ENCODE peak calls at places on chromosomes 12 and 14, in five cellular contexts. E, Q, C, J and Z are unnamed samples.

GRCh38 chr14:68379510-68380303 is 413.2 kb downstream of the ZFP36L1 start:
- DNase-seq in E (no peak), Q (no peak), C (peak; percentile 19), J (no peak), Z (peak; percentile 11)

GRCh38 chr12:102067574-102068258 is 5.9 kb upstream of the WASHC3 start:
- DNase-seq in E (no peak), Q (no peak), C (no peak), J (no peak), Z (no peak)

GRCh38 chr14:101407328-101407727 is 154.0 kb upstream of the DIO3 start:
- DNase-seq in E (no peak), Q (no peak), C (no peak), J (no peak), Z (no peak)

GRCh38 chr12:127642208-127642607 is 624.8 kb upstream of the TMEM132C start:
- DNase-seq in E (no peak), Q (no peak), C (no peak), J (no peak), Z (no peak)

GRCh38 chr14:92568621-92569479 is 55.3 kb downstream of the RIN3 start:
- DNase-seq in E (no peak), Q (no peak), C (no peak), J (no peak), Z (no peak)

GRCh38 chr14:54435500-54435981 is 5.6 kb downstream of the CNIH1 start:
- DNase-seq in E (no peak), Q (no peak), C (no peak), J (no peak), Z (no peak)

GRCh38 chr14:94342334-94342934 is 19.3 kb upstream of the SERPINA6 start:
- DNase-seq in E (no peak), Q (no peak), C (no peak), J (peak; percentile 92), Z (no peak)

GRCh38 chr14:97172644-97173043 is 375.5 kb downstream of the VRK1 start:
- DNase-seq in E (no peak), Q (no peak), C (no peak), J (no peak), Z (no peak)

GRCh38 chr12:46261658-46262057 is 7.2 kb downstream of the SLC38A1 start:
- DNase-seq in E (no peak), Q (no peak), C (no peak), J (no peak), Z (no peak)

GRCh38 chr12:130775953-130776856 is 60.1 kb upstream of the RIMBP2 start:
- DNase-seq in E (peak; percentile 22), Q (no peak), C (no peak), J (peak; percentile 24), Z (no peak)

GRCh38 chr12:69052613-69053408 is 119.8 kb upstream of the CPM start:
- DNase-seq in E (no peak), Q (no peak), C (peak; percentile 10), J (no peak), Z (no peak)

GRCh38 chr14:101078892-101079221 is 175.3 kb upstream of the RTL1 start:
- DNase-seq in E (no peak), Q (no peak), C (no peak), J (no peak), Z (no peak)

GRCh38 chr12:19689801-19690472 is 250.6 kb downstream of the AEBP2 start:
- DNase-seq in E (no peak), Q (no peak), C (no peak), J (no peak), Z (no peak)

GRCh38 chr12:123150804-123151678 is at the start of gene PITPNM2:
- DNase-seq in E (peak; percentile 53), Q (no peak), C (peak; percentile 43), J (no peak), Z (peak; percentile 38)

GRCh38 chr12:65712264-65713004 is 111.8 kb upstream of the HMGA2 start:
- DNase-seq in E (no peak), Q (no peak), C (no peak), J (no peak), Z (no peak)

GRCh38 chr12:80494836-80495235 is 50.8 kb downstream of the PTPRQ start:
- DNase-seq in E (no peak), Q (no peak), C (no peak), J (no peak), Z (no peak)

GRCh38 chr12:9588749-9589148 is 19.0 kb downstream of the KLRB1 start:
- DNase-seq in E (no peak), Q (no peak), C (no peak), J (no peak), Z (no peak)

GRCh38 chr14:103372552-103373304 is 12.5 kb upstream of the MARK3 start:
- DNase-seq in E (no peak), Q (no peak), C (no peak), J (no peak), Z (no peak)

GRCh38 chr14:58077621-58078020 is 74.4 kb downstream of the ARMH4 start:
- DNase-seq in E (no peak), Q (no peak), C (no peak), J (no peak), Z (no peak)

GRCh38 chr14:75306917-75307699 is 28.5 kb downstream of the FOS start:
- DNase-seq in E (no peak), Q (no peak), C (no peak), J (no peak), Z (no peak)

GRCh38 chr12:32051511-32052299 is 54.9 kb upstream of the BICD1 start:
- DNase-seq in E (no peak), Q (no peak), C (no peak), J (no peak), Z (no peak)

GRCh38 chr14:52835122-52835903 is 43.9 kb upstream of the GNPNAT1 start:
- DNase-seq in E (no peak), Q (peak; percentile 12), C (no peak), J (no peak), Z (no peak)

GRCh38 chr12:55850893-55851292 is 8.2 kb upstream of the MMP19 start:
- DNase-seq in E (no peak), Q (no peak), C (no peak), J (no peak), Z (no peak)

GRCh38 chr14:53885241-53885640 is 71.4 kb downstream of the BMP4 start:
- DNase-seq in E (no peak), Q (no peak), C (no peak), J (no peak), Z (no peak)

GRCh38 chr12:110165540-110166159 is 41.5 kb downstream of the IFT81 start:
- DNase-seq in E (no peak), Q (no peak), C (no peak), J (no peak), Z (no peak)

GRCh38 chr14:102058931-102059330 is 27.9 kb downstream of the HSP90AA1 start:
- DNase-seq in E (no peak), Q (no peak), C (no peak), J (no peak), Z (no peak)

GRCh38 chr14:88613552-88614010 is 50.7 kb downstream of the ZC3H14 start:
- DNase-seq in E (no peak), Q (no peak), C (no peak), J (no peak), Z (no peak)

GRCh38 chr12:54890339-54890738 is 36.0 kb downstream of the MUCL1 start:
- DNase-seq in E (no peak), Q (no peak), C (no peak), J (no peak), Z (no peak)

GRCh38 chr14:100617715-100618693 is 30.8 kb upstream of the BEGAIN start:
- DNase-seq in E (no peak), Q (no peak), C (peak; percentile 5), J (peak; percentile 27), Z (no peak)

GRCh38 chr12:93979189-93979588 is 169.2 kb upstream of the PLXNC1 start:
- DNase-seq in E (peak; percentile 1), Q (no peak), C (no peak), J (no peak), Z (no peak)

GRCh38 chr12:60494249-60494648 is 898.4 kb downstream of the SLC16A7 start:
- DNase-seq in E (no peak), Q (peak; percentile 23), C (no peak), J (no peak), Z (no peak)

GRCh38 chr14:100740931-100741330 is 14.2 kb downstream of the DLK1 start:
- DNase-seq in E (no peak), Q (no peak), C (no peak), J (no peak), Z (no peak)

GRCh38 chr14:50853891-50854290 is 18.0 kb upstream of the ABHD12B start:
- DNase-seq in E (no peak), Q (no peak), C (no peak), J (no peak), Z (no peak)